ENCODE peak calls at places on chromosome 18, in ten cellular contexts. X is GM20000, B is uterus, A is endothelial cell, V is neural progenitor cell, H is SK-N-SH, G is fibroblast of mammary gland, E is cardiac fibroblast, S is fibroblast of the aortic adventitia, R is astrocyte of the spinal cord. M is an unnamed sample.

GRCh38 chr18:38301621-38302020 is 736.0 kb upstream of the CELF4 start:
- DNase-seq in X (no peak), B (no peak), A (no peak), V (no peak), H (no peak), G (no peak), E (no peak), S (no peak), R (no peak), M (no peak)

GRCh38 chr18:32167980-32168379 is 21.9 kb upstream of the MEP1B start:
- DNase-seq in X (no peak), B (no peak), A (no peak), V (no peak), H (no peak), G (no peak), E (no peak), S (peak; percentile 45), R (no peak), M (no peak)

GRCh38 chr18:25248755-25249154 is 103.2 kb downstream of the ZNF521 start:
- DNase-seq in X (no peak), B (no peak), A (no peak), V (no peak), H (no peak), G (peak; percentile 30), E (no peak), S (no peak), R (no peak), M (no peak)

GRCh38 chr18:36419188-36419912 is 121.8 kb downstream of the FHOD3 start:
- DNase-seq in X (no peak), B (no peak), A (no peak), V (no peak), H (no peak), G (no peak), E (no peak), S (no peak), R (no peak), M (no peak)

GRCh38 chr18:22579271-22579670 is 161.6 kb upstream of the CTAGE1 start:
- DNase-seq in X (no peak), B (no peak), A (no peak), V (no peak), H (no peak), G (no peak), E (no peak), S (no peak), R (no peak), M (no peak)

GRCh38 chr18:9431296-9431695 is 44.0 kb upstream of the RALBP1 start:
- DNase-seq in X (no peak), B (no peak), A (no peak), V (no peak), H (no peak), G (no peak), E (no peak), S (no peak), R (no peak), M (no peak)

GRCh38 chr18:57981629-57982028 is 62.4 kb upstream of the NEDD4L start:
- DNase-seq in X (no peak), B (no peak), A (no peak), V (no peak), H (no peak), G (no peak), E (no peak), S (no peak), R (no peak), M (no peak)

GRCh38 chr18:70499218-70499691 is 210.4 kb downstream of the SOCS6 start:
- DNase-seq in X (no peak), B (no peak), A (no peak), V (no peak), H (no peak), G (no peak), E (no peak), S (no peak), R (no peak), M (no peak)

DNA sequence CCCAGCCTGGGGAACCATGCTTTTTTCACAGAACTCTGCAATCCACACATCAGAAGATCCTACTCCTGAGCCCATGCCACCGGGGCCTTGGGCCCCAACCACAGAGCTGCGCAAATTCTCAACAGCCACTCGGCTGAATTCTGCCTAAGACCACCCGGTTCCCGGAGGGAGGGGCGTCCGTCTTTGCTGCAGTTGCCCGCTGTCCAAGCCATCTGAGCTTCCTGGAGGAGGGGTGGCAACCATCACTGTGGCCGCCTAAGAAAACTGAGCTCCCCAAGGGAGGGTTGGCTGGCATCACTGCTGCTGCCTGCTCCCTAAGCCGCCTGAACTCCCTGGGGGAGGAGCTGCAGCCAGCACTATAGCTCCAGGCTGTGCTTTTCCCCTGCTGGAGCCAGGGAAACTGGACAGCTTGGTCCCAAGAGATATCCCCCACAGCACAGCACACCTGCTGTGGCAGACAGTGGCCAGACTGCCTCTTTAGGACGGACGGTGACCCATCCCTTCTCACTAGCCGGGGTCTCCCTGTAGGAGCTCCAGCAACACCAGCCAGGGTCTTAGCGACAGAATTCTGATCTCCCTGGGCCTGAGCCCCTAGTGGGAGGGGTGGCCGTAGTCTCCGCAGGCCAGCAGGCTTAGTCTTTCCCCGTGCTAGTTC is 1411.6 kb upstream of the CDH2 start:
- DNase-seq in X (no peak), B (no peak), A (no peak), V (no peak), H (no peak), G (no peak), E (no peak), S (no peak), R (no peak), M (no peak)
- TF ChIP-seq CTCF in X (no peak), B (no peak), A (no peak), V (no peak), H (no peak), G (no peak), E (no peak), S (no peak), R (no peak), M (no peak)

GRCh38 chr18:50075772-50076171 is 119.2 kb downstream of the MYO5B start:
- DNase-seq in X (no peak), B (no peak), A (no peak), V (no peak), H (no peak), G (no peak), E (no peak), S (no peak), R (no peak), M (no peak)
- TF ChIP-seq CTCF in X (no peak), B (no peak), A (no peak), V (no peak), H (no peak), G (no peak), E (no peak), S (no peak), R (no peak), M (no peak)

GRCh38 chr18:11982981-11983380 is 1.7 kb downstream of the IMPA2 start:
- DNase-seq in X (no peak), B (no peak), A (no peak), V (no peak), H (no peak), G (no peak), E (no peak), S (no peak), R (no peak), M (no peak)

GRCh38 chr18:11980148-11980554 is 1.2 kb upstream of the IMPA2 start:
- DNase-seq in X (no peak), B (no peak), A (no peak), V (no peak), H (no peak), G (peak; percentile 57), E (no peak), S (no peak), R (no peak), M (no peak)

GRCh38 chr18:11981633-11982366 is 493 bp downstream of the IMPA2 start:
- DNase-seq in X (peak; percentile 42), B (peak; percentile 42), A (peak; percentile 46), V (peak; percentile 87), H (no peak), G (peak; percentile 25), E (peak; percentile 28), S (peak; percentile 14), R (no peak), M (no peak)

GRCh38 chr18:11981383-11981632 is at the start of gene IMPA2:
- DNase-seq in X (no peak), B (no peak), A (no peak), V (no peak), H (no peak), G (no peak), E (no peak), S (no peak), R (no peak), M (no peak)

DNA sequence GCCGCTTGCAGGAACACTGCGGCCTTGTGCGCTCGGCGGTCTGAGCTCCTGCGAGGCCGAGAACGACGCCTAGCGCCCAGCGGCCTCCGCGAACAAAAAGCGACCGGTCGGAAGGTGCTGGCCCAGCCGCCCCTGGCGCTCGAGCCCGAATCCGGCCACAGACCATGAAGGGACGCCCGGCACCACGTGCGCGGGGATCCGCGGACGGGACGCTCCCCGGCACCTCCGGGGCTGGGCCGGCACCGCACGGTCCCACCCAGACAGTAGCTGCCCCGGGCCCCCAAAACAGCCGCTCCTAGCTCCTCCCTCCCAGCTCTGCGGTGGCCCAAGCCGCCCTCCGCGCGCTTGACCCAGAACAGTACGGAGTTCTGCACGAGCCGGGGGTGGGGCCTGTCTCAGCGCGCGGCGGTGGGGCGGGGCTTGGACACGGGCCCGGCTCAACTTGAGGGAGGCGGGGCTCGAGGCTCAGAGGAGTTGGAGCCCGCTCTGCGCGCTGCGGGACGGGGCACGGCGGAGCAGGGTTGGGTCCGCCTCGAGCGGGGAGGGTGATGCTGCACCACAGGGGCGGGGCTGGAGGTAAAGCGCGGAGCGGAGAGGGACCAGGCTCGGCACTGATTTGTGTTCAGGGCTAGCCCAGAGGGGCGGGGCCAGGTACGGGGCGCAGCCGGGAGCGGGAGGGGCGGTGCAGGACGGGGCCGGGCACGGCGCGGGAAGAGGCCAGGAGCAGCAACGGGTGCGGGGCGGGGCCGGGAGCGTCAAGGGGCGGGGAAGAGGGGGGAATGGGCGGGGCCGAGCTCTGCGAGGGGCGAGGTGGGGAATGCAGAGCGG is 538 bp upstream of the IMPA2 start:
- DNase-seq in X (peak; percentile 99), B (peak; percentile 99), A (peak; percentile 95), V (peak; percentile 99), H (peak; percentile 94), G (peak; percentile 97), E (peak; percentile 98), S (peak; percentile 91), R (peak; percentile 98), M (peak; percentile 85)
- TF ChIP-seq CTCF in X (no peak), B (peak; percentile 38), A (no peak), V (no peak), H (no peak), G (no peak), E (no peak), S (no peak), R (no peak), M (no peak)

GRCh38 chr18:27007880-27008279 is 142.4 kb upstream of the AQP4 start:
- DNase-seq in X (no peak), B (no peak), A (no peak), V (no peak), H (no peak), G (no peak), E (no peak), S (no peak), R (no peak), M (no peak)

GRCh38 chr18:26999797-27000196 is 134.3 kb upstream of the AQP4 start:
- DNase-seq in X (peak; percentile 10), B (no peak), A (no peak), V (no peak), H (no peak), G (no peak), E (no peak), S (no peak), R (no peak), M (no peak)

GRCh38 chr18:27005589-27005988 is 140.1 kb upstream of the AQP4 start:
- DNase-seq in X (peak; percentile 8), B (no peak), A (no peak), V (peak; percentile 51), H (peak; percentile 19), G (peak; percentile 11), E (peak; percentile 5), S (peak; percentile 0), R (peak; percentile 8), M (no peak)

GRCh38 chr18:27008575-27008974 is 143.1 kb upstream of the AQP4 start:
- DNase-seq in X (no peak), B (no peak), A (no peak), V (no peak), H (no peak), G (no peak), E (no peak), S (no peak), R (no peak), M (no peak)

DNA sequence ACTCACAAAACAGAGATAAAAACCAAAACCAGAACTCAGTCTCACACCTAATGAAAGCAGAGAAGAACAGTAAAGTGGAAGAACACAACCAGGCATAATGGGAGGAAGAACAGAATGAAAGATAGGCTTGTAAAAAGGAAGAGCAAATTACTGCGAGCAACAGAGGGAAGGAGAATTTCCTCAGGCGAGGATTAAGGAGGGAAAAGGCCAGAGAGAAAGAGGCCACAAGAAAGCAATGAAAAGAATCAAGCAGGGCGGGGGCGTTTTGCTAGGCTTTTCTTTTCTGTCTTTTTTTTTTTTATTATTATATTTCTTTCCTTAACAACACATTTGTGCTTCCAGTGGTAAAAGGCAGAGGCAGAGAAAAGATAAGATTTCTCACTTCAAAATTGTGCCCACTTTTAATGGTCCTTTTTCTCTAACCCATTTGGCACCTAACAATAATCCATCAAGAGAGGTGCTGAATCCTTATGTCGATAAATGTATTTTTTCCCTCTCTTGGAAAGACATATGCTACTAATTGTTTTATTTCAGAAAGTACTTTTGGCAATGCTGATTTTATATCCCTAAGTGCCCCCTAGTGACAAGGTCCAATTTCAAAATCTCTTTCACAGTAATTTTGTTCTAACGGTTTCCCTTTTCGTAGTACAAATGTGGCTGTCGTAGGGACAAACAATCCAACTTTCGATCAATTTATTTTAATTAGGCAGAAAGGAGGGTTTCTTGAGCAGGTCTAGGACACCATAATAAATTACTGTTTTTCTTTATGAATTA is 138.7 kb upstream of the AQP4 start:
- DNase-seq in X (peak; percentile 7), B (no peak), A (no peak), V (peak; percentile 25), H (peak; percentile 33), G (peak; percentile 28), E (peak; percentile 30), S (peak; percentile 29), R (peak; percentile 30), M (no peak)
- TF ChIP-seq CTCF in X (peak; percentile 5), B (peak; percentile 28), A (peak; percentile 39), V (peak; percentile 41), H (peak; percentile 55), G (peak; percentile 34), E (peak; percentile 33), S (peak; percentile 41), R (peak; percentile 43), M (peak; percentile 43)